ENCODE peak calls at places on chromosomes 16 and 17, in eight cellular contexts. O, C, D, W, H, M, G and Z are unnamed samples.
A peak's percentile ranks its signal among the peaks of the same experiment; 100 is the strongest.

GRCh38 chr17:2238432-2239169 is 65.0 kb downstream of the SMG6 start:
- DNase-seq in D (no peak), W (no peak), H (no peak), C (no peak), M (peak; percentile 78), O (no peak), G (no peak), Z (no peak)

GRCh38 chr17:43917348-43918025 is 10.2 kb upstream of the MPP2 start:
- DNase-seq in M (no peak), D (no peak), O (no peak), G (peak; percentile 28), W (no peak), C (peak; percentile 81), H (no peak), Z (peak; percentile 30)

GRCh38 chr16:17070882-17071592 is 399.7 kb downstream of the XYLT1 start:
- DNase-seq in O (no peak), H (no peak), D (no peak), G (no peak), C (peak; percentile 87), W (no peak), M (no peak), Z (peak; percentile 49)

GRCh38 chr17:35312790-35313711 is 60.4 kb downstream of the SLFN11 start:
- DNase-seq in W (peak; percentile 43), G (peak; percentile 63), D (peak; percentile 52), M (peak; percentile 75), C (peak; percentile 89), O (peak; percentile 37), H (peak; percentile 32), Z (peak; percentile 37)

GRCh38 chr17:44266402-44267164 is 1.4 kb downstream of the SLC4A1 start:
- DNase-seq in O (no peak), C (no peak), H (no peak), W (no peak), M (no peak), G (peak; percentile 96), D (peak; percentile 69), Z (no peak)

GRCh38 chr17:59154721-59155438 is at the start of gene SKA2:
- DNase-seq in O (no peak), C (peak; percentile 96), M (peak; percentile 99), W (no peak), H (peak; percentile 98), G (peak; percentile 92), D (peak; percentile 85), Z (peak; percentile 97)

GRCh38 chr16:969508-970378 is 1.0 kb downstream of the LMF1 start:
- DNase-seq in W (no peak), H (no peak), G (no peak), D (no peak), O (no peak), C (no peak), M (no peak), Z (no peak)

GRCh38 chr17:20008242-20009051 is 712 bp upstream of the SPECC1 start:
- DNase-seq in H (no peak), M (no peak), C (peak; percentile 86), O (no peak), W (no peak), D (peak; percentile 66), G (peak; percentile 50), Z (no peak)

GRCh38 chr17:58268774-58269556 is 11.8 kb downstream of the MPO start:
- DNase-seq in M (no peak), H (no peak), C (peak; percentile 22), W (no peak), D (peak; percentile 15), O (no peak), G (no peak), Z (no peak)

GRCh38 chr16:77450790-77451487 is 16.1 kb upstream of the ADAMTS18 start:
- DNase-seq in C (no peak), D (no peak), G (no peak), H (no peak), W (no peak), M (no peak), O (no peak), Z (no peak)

GRCh38 chr17:73765824-73766563 is 121.7 kb upstream of the SDK2 start:
- DNase-seq in H (no peak), D (no peak), G (no peak), O (no peak), M (no peak), C (no peak), W (no peak), Z (no peak)

GRCh38 chr16:5064915-5065314 is 841 bp downstream of the C16orf89 start:
- DNase-seq in C (peak; percentile 45), G (no peak), H (no peak), O (no peak), D (no peak), M (peak; percentile 14), W (no peak), Z (peak; percentile 82)

GRCh38 chr16:5058476-5058875 is 7.3 kb downstream of the C16orf89 start:
- DNase-seq in W (peak; percentile 47), G (no peak), C (peak; percentile 70), H (no peak), D (peak; percentile 48), O (no peak), M (no peak), Z (no peak)

GRCh38 chr16:67841198-67841815 is 813 bp upstream of the THAP11 start:
- DNase-seq in W (no peak), C (no peak), M (no peak), H (no peak), O (no peak), D (no peak), G (no peak), Z (no peak)

GRCh38 chr16:12796498-12796897 is 7.2 kb downstream of the CPPED1 start:
- DNase-seq in G (no peak), C (no peak), H (no peak), O (no peak), D (no peak), M (no peak), W (no peak), Z (no peak)

GRCh38 chr17:32303861-32304288 is 38.1 kb downstream of the C17orf75 start:
- DNase-seq in D (peak; percentile 53), H (no peak), C (no peak), O (no peak), G (no peak), W (no peak), M (no peak), Z (no peak)

GRCh38 chr17:6642592-6642991 is 1.7 kb downstream of the TXNDC17 start:
- DNase-seq in D (no peak), H (no peak), G (no peak), C (no peak), M (no peak), W (no peak), O (no peak), Z (no peak)

GRCh38 chr16:79287424-79287917 is 313.1 kb downstream of the MAF start:
- DNase-seq in D (no peak), O (no peak), G (no peak), W (no peak), H (no peak), C (no peak), M (no peak), Z (no peak)

GRCh38 chr17:79946352-79947231 is 89.1 kb downstream of the TBC1D16 start:
- DNase-seq in D (peak; percentile 39), G (no peak), M (peak; percentile 54), H (no peak), W (no peak), O (no peak), C (peak; percentile 56), Z (no peak)

GRCh38 chr16:10834766-10835165 is 16.2 kb upstream of the TVP23A start:
- DNase-seq in M (no peak), H (no peak), O (no peak), G (no peak), W (no peak), C (peak; percentile 0), D (no peak), Z (no peak)

GRCh38 chr17:71315568-71315967 is 805.3 kb upstream of the SOX9 start:
- DNase-seq in C (no peak), G (no peak), H (no peak), D (no peak), M (no peak), O (no peak), W (no peak), Z (no peak)

GRCh38 chr17:32319548-32319905 is 22.4 kb downstream of the C17orf75 start:
- DNase-seq in W (peak; percentile 59), D (peak; percentile 89), H (peak; percentile 32), O (peak; percentile 38), C (peak; percentile 91), M (peak; percentile 84), G (peak; percentile 86), Z (peak; percentile 83)

GRCh38 chr16:72108353-72109102 is 14.9 kb downstream of the DHX38 start:
- DNase-seq in M (no peak), G (no peak), C (no peak), O (no peak), W (no peak), H (no peak), D (no peak), Z (no peak)
- H3K36me3 ChIP-seq in M (peaks cover 98% of the 10 kb centered on the region), G (peaks cover 88% of the 10 kb centered on the region), C (peaks cover 96% of the 10 kb centered on the region), O (peaks cover 44% of the 10 kb centered on the region), W (peaks cover 78% of the 10 kb centered on the region), H (peaks cover 4% of the 10 kb centered on the region), D (peaks cover 93% of the 10 kb centered on the region), Z (peaks cover 100% of the 10 kb centered on the region)

GRCh38 chr17:17970699-17971430 is 1.3 kb downstream of the TOM1L2 start:
- DNase-seq in W (no peak), G (peak; percentile 22), O (no peak), M (no peak), H (no peak), D (no peak), C (no peak), Z (no peak)
- TF ChIP-seq POLR2AphosphoS5 in W (no peak), G (no peak), O (no peak), M (no peak), H (no peak), D (no peak), C (no peak), Z (peak; percentile 20)

DNA sequence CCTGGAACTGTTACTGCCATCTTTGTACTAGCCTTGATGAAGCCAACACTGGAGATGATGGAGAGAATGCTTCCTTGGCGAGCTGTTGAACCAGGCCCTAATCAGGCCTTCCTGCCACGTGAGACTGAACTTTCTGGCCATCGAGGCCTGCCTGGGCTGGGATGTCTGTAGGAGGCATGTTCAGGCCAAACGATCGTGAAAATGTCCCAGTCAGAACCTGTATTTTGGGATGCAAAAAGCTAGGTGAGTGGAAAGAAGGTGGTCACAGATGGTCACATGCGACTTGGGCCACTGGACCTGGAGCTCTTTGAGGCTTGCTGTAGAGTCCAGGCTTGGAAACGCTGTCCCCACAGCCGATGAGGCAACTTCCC is 12.9 kb downstream of the KNOP1 start:
- DNase-seq in C (peak; percentile 22), H (no peak), D (no peak), O (no peak), M (peak; percentile 55), W (no peak), G (no peak), Z (no peak)
- H3K36me3 ChIP-seq in C (peaks cover 65% of the 10 kb centered on the region), H (peaks cover 3% of the 10 kb centered on the region), D (peaks cover 61% of the 10 kb centered on the region), O (peaks cover 42% of the 10 kb centered on the region), M (peaks cover 88% of the 10 kb centered on the region), W (peaks cover 48% of the 10 kb centered on the region), G (peaks cover 90% of the 10 kb centered on the region), Z (peaks cover 81% of the 10 kb centered on the region)

GRCh38 chr17:4247361-4247980 is 16.3 kb downstream of the ANKFY1 start:
- DNase-seq in C (no peak), H (no peak), W (no peak), O (no peak), G (no peak), D (no peak), M (no peak), Z (no peak)
- TF ChIP-seq POLR2AphosphoS5 in C (no peak), H (no peak), W (no peak), O (no peak), G (no peak), D (no peak), M (no peak), Z (no peak)